ENCODE peak calls at places on chromosomes 6 and 20, in six cellular contexts. One of them, this sample, is unnamed.

GRCh38 chr20:23241416-23241815 is 109.2 kb upstream of the NXT1 start:
- DNase-seq in activated T-cell treated with anti-CD3 and anti-CD28 coated beads for 4 hours: no peak
- DNase-seq in cortex of kidney: no peak
- DNase-seq in EL: no peak
- DNase-seq in NCI-H510A treated with DMSO at 0.1 percent for 48 hours: no peak
- DNase-seq in NCI-H82: no peak
- DNase-seq in this sample: no peak

GRCh38 chr6:16228709-16229665 is 9.4 kb upstream of the GMPR start:
- DNase-seq in activated T-cell treated with anti-CD3 and anti-CD28 coated beads for 4 hours: no peak
- DNase-seq in cortex of kidney: no peak
- DNase-seq in EL: no peak
- DNase-seq in NCI-H510A treated with DMSO at 0.1 percent for 48 hours: no peak
- DNase-seq in NCI-H82: peak; percentile 11
- DNase-seq in this sample: no peak

GRCh38 chr6:47952640-47953039 is 158.4 kb downstream of the PTCHD4 start:
- DNase-seq in activated T-cell treated with anti-CD3 and anti-CD28 coated beads for 4 hours: no peak
- DNase-seq in cortex of kidney: no peak
- DNase-seq in EL: no peak
- DNase-seq in NCI-H510A treated with DMSO at 0.1 percent for 48 hours: no peak
- DNase-seq in NCI-H82: no peak
- DNase-seq in this sample: no peak

GRCh38 chr6:113809818-113810217 is 47.3 kb upstream of the MARCKS start:
- DNase-seq in activated T-cell treated with anti-CD3 and anti-CD28 coated beads for 4 hours: no peak
- DNase-seq in cortex of kidney: no peak
- DNase-seq in EL: no peak
- DNase-seq in NCI-H510A treated with DMSO at 0.1 percent for 48 hours: no peak
- DNase-seq in NCI-H82: no peak
- DNase-seq in this sample: no peak

GRCh38 chr6:158666637-158667359 is 16.9 kb downstream of the SYTL3 start:
- DNase-seq in activated T-cell treated with anti-CD3 and anti-CD28 coated beads for 4 hours: no peak
- DNase-seq in cortex of kidney: no peak
- DNase-seq in EL: no peak
- DNase-seq in NCI-H510A treated with DMSO at 0.1 percent for 48 hours: peak; percentile 80
- DNase-seq in NCI-H82: no peak
- DNase-seq in this sample: no peak

GRCh38 chr20:61682114-61682997 is 383.3 kb downstream of the TAF4 start:
- DNase-seq in activated T-cell treated with anti-CD3 and anti-CD28 coated beads for 4 hours: no peak
- DNase-seq in cortex of kidney: no peak
- DNase-seq in EL: no peak
- DNase-seq in NCI-H510A treated with DMSO at 0.1 percent for 48 hours: no peak
- DNase-seq in NCI-H82: no peak
- DNase-seq in this sample: no peak

GRCh38 chr6:161151660-161152526 is 122.0 kb downstream of the AGPAT4 start:
- DNase-seq in activated T-cell treated with anti-CD3 and anti-CD28 coated beads for 4 hours: no peak
- DNase-seq in cortex of kidney: no peak
- DNase-seq in EL: no peak
- DNase-seq in NCI-H510A treated with DMSO at 0.1 percent for 48 hours: peak; percentile 1
- DNase-seq in NCI-H82: no peak
- DNase-seq in this sample: no peak

GRCh38 chr6:95142661-95143060 is 434.7 kb upstream of the MANEA start:
- DNase-seq in activated T-cell treated with anti-CD3 and anti-CD28 coated beads for 4 hours: no peak
- DNase-seq in cortex of kidney: no peak
- DNase-seq in EL: no peak
- DNase-seq in NCI-H510A treated with DMSO at 0.1 percent for 48 hours: no peak
- DNase-seq in NCI-H82: no peak
- DNase-seq in this sample: no peak

GRCh38 chr6:118562248-118562647 is 14.2 kb downstream of the PLN start:
- DNase-seq in activated T-cell treated with anti-CD3 and anti-CD28 coated beads for 4 hours: no peak
- DNase-seq in cortex of kidney: no peak
- DNase-seq in EL: no peak
- DNase-seq in NCI-H510A treated with DMSO at 0.1 percent for 48 hours: no peak
- DNase-seq in NCI-H82: no peak
- DNase-seq in this sample: no peak

GRCh38 chr6:169453221-169453620 is 199.6 kb upstream of the THBS2 start:
- DNase-seq in activated T-cell treated with anti-CD3 and anti-CD28 coated beads for 4 hours: no peak
- DNase-seq in cortex of kidney: no peak
- DNase-seq in EL: no peak
- DNase-seq in NCI-H510A treated with DMSO at 0.1 percent for 48 hours: no peak
- DNase-seq in NCI-H82: no peak
- DNase-seq in this sample: no peak

GRCh38 chr20:58852559-58853271 is at the start of gene GNAS:
- DNase-seq in activated T-cell treated with anti-CD3 and anti-CD28 coated beads for 4 hours: peak; percentile 22
- DNase-seq in cortex of kidney: no peak
- DNase-seq in EL: peak; percentile 62
- DNase-seq in NCI-H510A treated with DMSO at 0.1 percent for 48 hours: no peak
- DNase-seq in NCI-H82: peak; percentile 56
- DNase-seq in this sample: no peak

GRCh38 chr20:48026981-48027592 is 241.8 kb upstream of the SULF2 start:
- DNase-seq in activated T-cell treated with anti-CD3 and anti-CD28 coated beads for 4 hours: no peak
- DNase-seq in cortex of kidney: no peak
- DNase-seq in EL: no peak
- DNase-seq in NCI-H510A treated with DMSO at 0.1 percent for 48 hours: no peak
- DNase-seq in NCI-H82: no peak
- DNase-seq in this sample: no peak

GRCh38 chr6:90368601-90369000 is 72.0 kb upstream of the BACH2 start:
- DNase-seq in activated T-cell treated with anti-CD3 and anti-CD28 coated beads for 4 hours: no peak
- DNase-seq in cortex of kidney: no peak
- DNase-seq in EL: no peak
- DNase-seq in NCI-H510A treated with DMSO at 0.1 percent for 48 hours: no peak
- DNase-seq in NCI-H82: no peak
- DNase-seq in this sample: no peak

GRCh38 chr20:33771938-33772337 is 39.2 kb upstream of the CHMP4B start:
- DNase-seq in activated T-cell treated with anti-CD3 and anti-CD28 coated beads for 4 hours: no peak
- DNase-seq in cortex of kidney: no peak
- DNase-seq in EL: no peak
- DNase-seq in NCI-H510A treated with DMSO at 0.1 percent for 48 hours: no peak
- DNase-seq in NCI-H82: no peak
- DNase-seq in this sample: no peak

GRCh38 chr20:6169251-6169650 is 46.4 kb upstream of the FERMT1 start:
- DNase-seq in activated T-cell treated with anti-CD3 and anti-CD28 coated beads for 4 hours: no peak
- DNase-seq in cortex of kidney: no peak
- DNase-seq in EL: peak; percentile 43
- DNase-seq in NCI-H510A treated with DMSO at 0.1 percent for 48 hours: no peak
- DNase-seq in NCI-H82: peak; percentile 21
- DNase-seq in this sample: no peak

GRCh38 chr6:111871725-111872520 is 1.3 kb downstream of the FYN start:
- DNase-seq in activated T-cell treated with anti-CD3 and anti-CD28 coated beads for 4 hours: peak; percentile 30
- DNase-seq in cortex of kidney: no peak
- DNase-seq in EL: peak; percentile 71
- DNase-seq in NCI-H510A treated with DMSO at 0.1 percent for 48 hours: no peak
- DNase-seq in NCI-H82: peak; percentile 70
- DNase-seq in this sample: no peak

GRCh38 chr6:28968476-28968875 is 36.6 kb downstream of the ZNF311 start:
- DNase-seq in activated T-cell treated with anti-CD3 and anti-CD28 coated beads for 4 hours: no peak
- DNase-seq in cortex of kidney: no peak
- DNase-seq in EL: no peak
- DNase-seq in NCI-H510A treated with DMSO at 0.1 percent for 48 hours: no peak
- DNase-seq in NCI-H82: no peak
- DNase-seq in this sample: no peak

GRCh38 chr20:43840382-43841070 is 74.1 kb upstream of the TOX2 start:
- DNase-seq in activated T-cell treated with anti-CD3 and anti-CD28 coated beads for 4 hours: peak; percentile 10
- DNase-seq in cortex of kidney: no peak
- DNase-seq in EL: peak; percentile 38
- DNase-seq in NCI-H510A treated with DMSO at 0.1 percent for 48 hours: no peak
- DNase-seq in NCI-H82: peak; percentile 47
- DNase-seq in this sample: no peak

GRCh38 chr20:24640276-24640675 is 170.8 kb downstream of the SYNDIG1 start:
- DNase-seq in activated T-cell treated with anti-CD3 and anti-CD28 coated beads for 4 hours: no peak
- DNase-seq in cortex of kidney: no peak
- DNase-seq in EL: no peak
- DNase-seq in NCI-H510A treated with DMSO at 0.1 percent for 48 hours: no peak
- DNase-seq in NCI-H82: no peak
- DNase-seq in this sample: no peak

GRCh38 chr6:162385980-162386379 is 341.6 kb downstream of the PRKN start:
- DNase-seq in activated T-cell treated with anti-CD3 and anti-CD28 coated beads for 4 hours: no peak
- DNase-seq in cortex of kidney: no peak
- DNase-seq in EL: no peak
- DNase-seq in NCI-H510A treated with DMSO at 0.1 percent for 48 hours: no peak
- DNase-seq in NCI-H82: no peak
- DNase-seq in this sample: no peak

GRCh38 chr6:170074907-170075306 is 216.0 kb downstream of the DLL1 start:
- DNase-seq in activated T-cell treated with anti-CD3 and anti-CD28 coated beads for 4 hours: no peak
- DNase-seq in cortex of kidney: no peak
- DNase-seq in EL: no peak
- DNase-seq in NCI-H510A treated with DMSO at 0.1 percent for 48 hours: no peak
- DNase-seq in NCI-H82: no peak
- DNase-seq in this sample: no peak

GRCh38 chr6:53066059-53066406 is 829 bp downstream of the FBXO9 start:
- DNase-seq in activated T-cell treated with anti-CD3 and anti-CD28 coated beads for 4 hours: peak; percentile 4
- DNase-seq in cortex of kidney: no peak
- DNase-seq in EL: peak; percentile 60
- DNase-seq in NCI-H510A treated with DMSO at 0.1 percent for 48 hours: peak; percentile 72
- DNase-seq in NCI-H82: peak; percentile 68
- DNase-seq in this sample: no peak

GRCh38 chr20:63968136-63968927 is 1.4 kb downstream of the ZNF512B start:
- DNase-seq in activated T-cell treated with anti-CD3 and anti-CD28 coated beads for 4 hours: no peak
- DNase-seq in cortex of kidney: no peak
- DNase-seq in EL: no peak
- DNase-seq in NCI-H510A treated with DMSO at 0.1 percent for 48 hours: no peak
- DNase-seq in NCI-H82: no peak
- DNase-seq in this sample: no peak

GRCh38 chr20:48737463-48738093 is 90.2 kb downstream of the PREX1 start:
- DNase-seq in activated T-cell treated with anti-CD3 and anti-CD28 coated beads for 4 hours: no peak
- DNase-seq in cortex of kidney: no peak
- DNase-seq in EL: no peak
- DNase-seq in NCI-H510A treated with DMSO at 0.1 percent for 48 hours: no peak
- DNase-seq in NCI-H82: no peak
- DNase-seq in this sample: no peak

GRCh38 chr20:57620999-57621398 is 773 bp upstream of the ZBP1 start:
- DNase-seq in activated T-cell treated with anti-CD3 and anti-CD28 coated beads for 4 hours: no peak
- DNase-seq in cortex of kidney: no peak
- DNase-seq in EL: no peak
- DNase-seq in NCI-H510A treated with DMSO at 0.1 percent for 48 hours: no peak
- DNase-seq in NCI-H82: no peak
- DNase-seq in this sample: no peak

GRCh38 chr6:48994811-48995210 is 468.2 kb downstream of the MMUT start:
- DNase-seq in activated T-cell treated with anti-CD3 and anti-CD28 coated beads for 4 hours: no peak
- DNase-seq in cortex of kidney: no peak
- DNase-seq in EL: no peak
- DNase-seq in NCI-H510A treated with DMSO at 0.1 percent for 48 hours: no peak
- DNase-seq in NCI-H82: peak; percentile 73
- DNase-seq in this sample: no peak

This sample was measured in kidney epithelial cell.